ENCODE peak calls at places on chromosomes 11 and 22, in nine cellular contexts. One of them, this sample, is unnamed.
A peak's percentile ranks its signal among the peaks of the same experiment; 100 is the strongest.

GRCh38 chr11:83069441-83070043 is 2.2 kb downstream of the RAB30 start:
- DNase-seq in trophoblast cell: no peak
- DNase-seq in endodermal cell: no peak
- DNase-seq in stomach: no peak
- DNase-seq in effector memory CD4-positive, alpha-beta T cell: no peak
- DNase-seq in OCI-LY7: peak; percentile 62
- DNase-seq in thoracic aorta: no peak
- DNase-seq in breast epithelium: no peak
- DNase-seq in thyroid gland: no peak
- DNase-seq in this sample: no peak

GRCh38 chr11:75236062-75236461 is 4.5 kb upstream of the TPBGL start:
- DNase-seq in stomach: peak; percentile 5
- DNase-seq in breast epithelium: no peak
- DNase-seq in thoracic aorta: no peak
- DNase-seq in endodermal cell: peak; percentile 68
- DNase-seq in thyroid gland: no peak
- DNase-seq in OCI-LY7: no peak
- DNase-seq in effector memory CD4-positive, alpha-beta T cell: no peak
- DNase-seq in trophoblast cell: no peak
- DNase-seq in this sample: no peak

GRCh38 chr11:102010776-102011500 is 36.3 kb upstream of the CFAP300 start:
- DNase-seq in trophoblast cell: peak; percentile 100
- DNase-seq in breast epithelium: peak; percentile 69
- DNase-seq in endodermal cell: peak; percentile 94
- DNase-seq in effector memory CD4-positive, alpha-beta T cell: no peak
- DNase-seq in thyroid gland: peak; percentile 81
- DNase-seq in OCI-LY7: no peak
- DNase-seq in stomach: peak; percentile 67
- DNase-seq in thoracic aorta: peak; percentile 14
- DNase-seq in this sample: no peak

GRCh38 chr11:117435296-117435695 is 107.6 kb downstream of the CEP164 start:
- DNase-seq in trophoblast cell: no peak
- DNase-seq in OCI-LY7: no peak
- DNase-seq in thyroid gland: no peak
- DNase-seq in stomach: no peak
- DNase-seq in thoracic aorta: no peak
- DNase-seq in effector memory CD4-positive, alpha-beta T cell: no peak
- DNase-seq in endodermal cell: no peak
- DNase-seq in breast epithelium: no peak
- DNase-seq in this sample: no peak

GRCh38 chr11:101241160-101241795 is 111.7 kb upstream of the PGR start:
- DNase-seq in stomach: no peak
- DNase-seq in thoracic aorta: no peak
- DNase-seq in thyroid gland: no peak
- DNase-seq in effector memory CD4-positive, alpha-beta T cell: no peak
- DNase-seq in breast epithelium: no peak
- DNase-seq in endodermal cell: no peak
- DNase-seq in trophoblast cell: no peak
- DNase-seq in OCI-LY7: no peak
- DNase-seq in this sample: no peak

GRCh38 chr11:47264119-47264915 is 5.6 kb upstream of the MADD start:
- DNase-seq in effector memory CD4-positive, alpha-beta T cell: no peak
- DNase-seq in trophoblast cell: no peak
- DNase-seq in stomach: no peak
- DNase-seq in endodermal cell: no peak
- DNase-seq in thoracic aorta: no peak
- DNase-seq in OCI-LY7: no peak
- DNase-seq in breast epithelium: no peak
- DNase-seq in thyroid gland: no peak
- DNase-seq in this sample: no peak

GRCh38 chr22:19811811-19812771 is 42.6 kb downstream of the GNB1L start:
- DNase-seq in endodermal cell: peak; percentile 37
- DNase-seq in trophoblast cell: no peak
- DNase-seq in stomach: peak; percentile 22
- DNase-seq in OCI-LY7: no peak
- DNase-seq in thyroid gland: peak; percentile 2
- DNase-seq in thoracic aorta: no peak
- DNase-seq in breast epithelium: peak; percentile 44
- DNase-seq in effector memory CD4-positive, alpha-beta T cell: no peak
- DNase-seq in this sample: peak; percentile 16

GRCh38 chr11:130527648-130528300 is 79.3 kb downstream of the ADAMTS15 start:
- DNase-seq in endodermal cell: peak; percentile 43
- DNase-seq in thyroid gland: peak; percentile 71
- DNase-seq in trophoblast cell: peak; percentile 8
- DNase-seq in thoracic aorta: no peak
- DNase-seq in effector memory CD4-positive, alpha-beta T cell: no peak
- DNase-seq in breast epithelium: no peak
- DNase-seq in stomach: no peak
- DNase-seq in OCI-LY7: no peak
- DNase-seq in this sample: no peak

GRCh38 chr22:47618611-47619010 is 856.2 kb downstream of the TBC1D22A start:
- DNase-seq in endodermal cell: peak; percentile 33
- DNase-seq in thoracic aorta: no peak
- DNase-seq in OCI-LY7: no peak
- DNase-seq in effector memory CD4-positive, alpha-beta T cell: no peak
- DNase-seq in thyroid gland: no peak
- DNase-seq in breast epithelium: peak; percentile 33
- DNase-seq in trophoblast cell: no peak
- DNase-seq in stomach: no peak
- DNase-seq in this sample: no peak

GRCh38 chr11:1442163-1442562 is 44.4 kb downstream of the MOB2 start:
- DNase-seq in OCI-LY7: no peak
- DNase-seq in thoracic aorta: no peak
- DNase-seq in thyroid gland: no peak
- DNase-seq in breast epithelium: no peak
- DNase-seq in stomach: no peak
- DNase-seq in trophoblast cell: no peak
- DNase-seq in endodermal cell: peak; percentile 87
- DNase-seq in effector memory CD4-positive, alpha-beta T cell: no peak
- DNase-seq in this sample: no peak

GRCh38 chr11:44125598-44125997 is 30.1 kb downstream of the EXT2 start:
- DNase-seq in effector memory CD4-positive, alpha-beta T cell: no peak
- DNase-seq in breast epithelium: no peak
- DNase-seq in thyroid gland: no peak
- DNase-seq in thoracic aorta: no peak
- DNase-seq in stomach: no peak
- DNase-seq in endodermal cell: no peak
- DNase-seq in OCI-LY7: no peak
- DNase-seq in trophoblast cell: peak; percentile 25
- DNase-seq in this sample: no peak

GRCh38 chr22:39350803-39351688 is 1.3 kb downstream of the SYNGR1 start:
- DNase-seq in OCI-LY7: no peak
- DNase-seq in thyroid gland: no peak
- DNase-seq in thoracic aorta: no peak
- DNase-seq in effector memory CD4-positive, alpha-beta T cell: no peak
- DNase-seq in stomach: no peak
- DNase-seq in breast epithelium: no peak
- DNase-seq in trophoblast cell: peak; percentile 27
- DNase-seq in endodermal cell: no peak
- DNase-seq in this sample: no peak

GRCh38 chr11:12864316-12865156 is 144.6 kb upstream of the RASSF10 start:
- DNase-seq in thoracic aorta: no peak
- DNase-seq in trophoblast cell: peak; percentile 97
- DNase-seq in effector memory CD4-positive, alpha-beta T cell: no peak
- DNase-seq in stomach: peak; percentile 52
- DNase-seq in endodermal cell: peak; percentile 90
- DNase-seq in OCI-LY7: no peak
- DNase-seq in breast epithelium: no peak
- DNase-seq in thyroid gland: no peak
- DNase-seq in this sample: peak; percentile 5
- H3K4me3 ChIP-seq in thoracic aorta: no peak overlapping the region
- H3K4me3 ChIP-seq in trophoblast cell: no peak overlapping the region
- H3K4me3 ChIP-seq in effector memory CD4-positive, alpha-beta T cell: no peak overlapping the region
- H3K4me3 ChIP-seq in stomach: no peak overlapping the region
- H3K4me3 ChIP-seq in endodermal cell: peak overlapping the region; percentile 64
- H3K4me3 ChIP-seq in OCI-LY7: no peak overlapping the region
- H3K4me3 ChIP-seq in breast epithelium: no peak overlapping the region
- H3K4me3 ChIP-seq in thyroid gland: no peak overlapping the region
- H3K4me3 ChIP-seq in this sample: no peak overlapping the region

GRCh38 chr22:32476804-32477203 is 2.2 kb downstream of the FBXO7 start:
- DNase-seq in stomach: no peak
- DNase-seq in breast epithelium: no peak
- DNase-seq in thoracic aorta: no peak
- DNase-seq in thyroid gland: no peak
- DNase-seq in effector memory CD4-positive, alpha-beta T cell: no peak
- DNase-seq in OCI-LY7: no peak
- DNase-seq in trophoblast cell: no peak
- DNase-seq in endodermal cell: no peak
- DNase-seq in this sample: no peak
- H3K27ac ChIP-seq in stomach: peak overlapping the region; percentile 98
- H3K27ac ChIP-seq in breast epithelium: no peak overlapping the region
- H3K27ac ChIP-seq in thoracic aorta: no peak overlapping the region
- H3K27ac ChIP-seq in thyroid gland: peak overlapping the region; percentile 100
- H3K27ac ChIP-seq in effector memory CD4-positive, alpha-beta T cell: no peak overlapping the region
- H3K27ac ChIP-seq in OCI-LY7: no peak overlapping the region
- H3K27ac ChIP-seq in trophoblast cell: no peak overlapping the region
- H3K27ac ChIP-seq in endodermal cell: no peak overlapping the region
- H3K27ac ChIP-seq in this sample: peak overlapping the region; percentile 54

GRCh38 chr11:121931748-121932352 is 184.2 kb downstream of the BLID start:
- DNase-seq in OCI-LY7: no peak
- DNase-seq in breast epithelium: no peak
- DNase-seq in stomach: no peak
- DNase-seq in thyroid gland: no peak
- DNase-seq in effector memory CD4-positive, alpha-beta T cell: no peak
- DNase-seq in trophoblast cell: no peak
- DNase-seq in thoracic aorta: no peak
- DNase-seq in endodermal cell: no peak
- DNase-seq in this sample: no peak
- H3K4me3 ChIP-seq in OCI-LY7: no peak overlapping the region
- H3K4me3 ChIP-seq in breast epithelium: no peak overlapping the region
- H3K4me3 ChIP-seq in stomach: no peak overlapping the region
- H3K4me3 ChIP-seq in thyroid gland: no peak overlapping the region
- H3K4me3 ChIP-seq in effector memory CD4-positive, alpha-beta T cell: no peak overlapping the region
- H3K4me3 ChIP-seq in trophoblast cell: no peak overlapping the region
- H3K4me3 ChIP-seq in thoracic aorta: no peak overlapping the region
- H3K4me3 ChIP-seq in endodermal cell: no peak overlapping the region
- H3K4me3 ChIP-seq in this sample: no peak overlapping the region

DNA sequence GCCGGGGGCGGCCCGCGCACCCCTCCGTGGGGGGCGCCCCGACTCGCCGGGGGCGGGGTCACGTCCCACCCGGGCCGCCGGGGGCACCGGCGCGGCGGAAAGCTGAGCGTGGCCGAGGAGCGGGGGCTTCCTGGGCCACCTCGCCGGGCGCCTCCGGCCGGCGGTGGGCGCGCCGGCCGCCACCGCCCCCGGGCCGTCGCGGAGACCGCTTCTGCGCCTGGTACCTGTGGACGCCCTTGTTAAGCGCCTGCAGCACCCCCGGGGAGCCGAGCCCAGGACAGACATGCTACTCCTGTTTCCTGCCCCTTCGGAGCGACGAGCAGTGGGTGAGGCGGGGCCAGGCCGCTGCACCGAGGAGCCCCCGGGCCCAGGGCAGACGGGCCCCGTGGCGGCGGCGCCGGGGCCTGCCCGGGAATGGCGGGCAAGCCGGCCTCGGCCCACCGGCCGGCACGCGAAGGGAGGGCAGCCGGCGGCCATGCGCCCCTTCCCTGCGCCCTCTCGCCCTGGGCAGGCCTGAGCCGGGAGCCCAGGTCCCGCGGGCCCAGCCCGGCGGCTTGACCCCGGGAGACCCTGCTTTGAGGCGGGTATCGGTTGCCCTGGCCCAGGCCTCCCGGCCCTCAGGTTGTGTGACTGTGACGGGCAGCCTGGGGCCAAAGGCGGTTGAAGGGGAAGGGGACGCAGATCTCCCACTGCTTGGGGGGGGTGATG is 850 bp upstream of the KDM2A start:
- DNase-seq in thyroid gland: peak; percentile 45
- DNase-seq in effector memory CD4-positive, alpha-beta T cell: peak; percentile 46
- DNase-seq in breast epithelium: peak; percentile 52
- DNase-seq in stomach: peak; percentile 48
- DNase-seq in thoracic aorta: no peak
- DNase-seq in OCI-LY7: peak; percentile 48
- DNase-seq in trophoblast cell: peak; percentile 36
- DNase-seq in endodermal cell: peak; percentile 84
- DNase-seq in this sample: peak; percentile 69
- H3K27ac ChIP-seq in thyroid gland: peak overlapping the region; percentile 89
- H3K27ac ChIP-seq in effector memory CD4-positive, alpha-beta T cell: peak overlapping the region; percentile 84
- H3K27ac ChIP-seq in breast epithelium: peak overlapping the region; percentile 99
- H3K27ac ChIP-seq in stomach: peak overlapping the region; percentile 99
- H3K27ac ChIP-seq in thoracic aorta: peak overlapping the region; percentile 93
- H3K27ac ChIP-seq in OCI-LY7: peak overlapping the region; percentile 50
- H3K27ac ChIP-seq in trophoblast cell: peak overlapping the region; percentile 99
- H3K27ac ChIP-seq in endodermal cell: peak overlapping the region; percentile 60
- H3K27ac ChIP-seq in this sample: peak overlapping the region; percentile 98

GRCh38 chr11:28903716-28904115 is 795.5 kb downstream of the METTL15 start:
- DNase-seq in stomach: no peak
- DNase-seq in OCI-LY7: no peak
- DNase-seq in breast epithelium: no peak
- DNase-seq in thoracic aorta: no peak
- DNase-seq in trophoblast cell: no peak
- DNase-seq in thyroid gland: no peak
- DNase-seq in endodermal cell: no peak
- DNase-seq in effector memory CD4-positive, alpha-beta T cell: no peak
- DNase-seq in this sample: no peak
- H3K4me3 ChIP-seq in stomach: no peak overlapping the region
- H3K4me3 ChIP-seq in OCI-LY7: no peak overlapping the region
- H3K4me3 ChIP-seq in breast epithelium: no peak overlapping the region
- H3K4me3 ChIP-seq in thoracic aorta: no peak overlapping the region
- H3K4me3 ChIP-seq in trophoblast cell: no peak overlapping the region
- H3K4me3 ChIP-seq in thyroid gland: no peak overlapping the region
- H3K4me3 ChIP-seq in endodermal cell: no peak overlapping the region
- H3K4me3 ChIP-seq in effector memory CD4-positive, alpha-beta T cell: no peak overlapping the region
- H3K4me3 ChIP-seq in this sample: no peak overlapping the region

GRCh38 chr11:119445850-119446249 is 22.9 kb upstream of the THY1 start:
- DNase-seq in thoracic aorta: no peak
- DNase-seq in thyroid gland: no peak
- DNase-seq in stomach: no peak
- DNase-seq in OCI-LY7: no peak
- DNase-seq in breast epithelium: no peak
- DNase-seq in endodermal cell: no peak
- DNase-seq in trophoblast cell: no peak
- DNase-seq in effector memory CD4-positive, alpha-beta T cell: no peak
- DNase-seq in this sample: no peak
- H3K27ac ChIP-seq in thoracic aorta: no peak overlapping the region
- H3K27ac ChIP-seq in thyroid gland: no peak overlapping the region
- H3K27ac ChIP-seq in stomach: no peak overlapping the region
- H3K27ac ChIP-seq in OCI-LY7: no peak overlapping the region
- H3K27ac ChIP-seq in breast epithelium: no peak overlapping the region
- H3K27ac ChIP-seq in endodermal cell: no peak overlapping the region
- H3K27ac ChIP-seq in trophoblast cell: no peak overlapping the region
- H3K27ac ChIP-seq in effector memory CD4-positive, alpha-beta T cell: no peak overlapping the region
- H3K27ac ChIP-seq in this sample: no peak overlapping the region

This sample was measured in naive thymus-derived CD4-positive, alpha-beta T cell.